ENCODE peak calls at places on chromosomes 11 and 22, in eight cellular contexts. Y is foreskin keratinocyte; O is stomach; T is mesothelial cell of epicardium; Q is NCI-H446; B is IMR-90; K is naive thymus-derived CD4-positive, alpha-beta T cell; U is neural progenitor cell. Z is an unnamed sample.

GRCh38 chr11:73359341-73359740 is 16.9 kb upstream of the RELT start:
- DNase-seq in Y (no peak), O (no peak), T (no peak), Q (no peak), B (peak), K (no peak), U (no peak), Z (no peak)

GRCh38 chr11:74417379-74417804 is 19.2 kb upstream of the PGM2L1 start:
- DNase-seq in Y (peak), O (no peak), T (no peak), Q (no peak), B (peak), K (peak), U (no peak), Z (no peak)

GRCh38 chr22:41382610-41383009 is 868 bp downstream of the TEF start:
- DNase-seq in Y (no peak), O (no peak), T (no peak), Q (no peak), B (no peak), K (no peak), U (no peak), Z (no peak)

GRCh38 chr11:93606314-93606713 is 55.2 kb upstream of the CEP295 start:
- DNase-seq in Y (no peak), O (no peak), T (no peak), Q (no peak), B (no peak), K (no peak), U (no peak), Z (no peak)

GRCh38 chr11:46557684-46558151 is 36.1 kb downstream of the AMBRA1 start:
- DNase-seq in Y (no peak), O (peak), T (no peak), Q (no peak), B (peak), K (no peak), U (no peak), Z (no peak)

GRCh38 chr11:8342821-8343681 is 79.4 kb upstream of the LMO1 start:
- DNase-seq in Y (no peak), O (no peak), T (no peak), Q (no peak), B (no peak), K (no peak), U (no peak), Z (no peak)

GRCh38 chr11:71454470-71455113 is 1.6 kb downstream of the NADSYN1 start:
- DNase-seq in Y (no peak), O (no peak), T (no peak), Q (no peak), B (no peak), K (peak), U (no peak), Z (no peak)

GRCh38 chr11:57712256-57713150 is at the start of gene TMX2:
- DNase-seq in Y (peak), O (peak), T (peak), Q (peak), B (peak), K (peak), U (peak), Z (peak)

GRCh38 chr11:60204922-60205321 is 22.0 kb upstream of the MS4A6A start:
- DNase-seq in Y (no peak), O (no peak), T (no peak), Q (no peak), B (no peak), K (no peak), U (no peak), Z (no peak)

GRCh38 chr11:113397212-113397611 is 9.6 kb downstream of the ANKK1 start:
- DNase-seq in Y (no peak), O (no peak), T (no peak), Q (no peak), B (no peak), K (no peak), U (no peak), Z (no peak)

GRCh38 chr22:31089101-31090100 is 8.3 kb downstream of the SMTN start:
- DNase-seq in Y (no peak), O (peak), T (no peak), Q (no peak), B (no peak), K (no peak), U (peak), Z (peak)

GRCh38 chr11:16846305-16846704 is 107.9 kb downstream of the C11orf58 start:
- DNase-seq in Y (no peak), O (no peak), T (no peak), Q (no peak), B (no peak), K (no peak), U (no peak), Z (no peak)

GRCh38 chr22:17085277-17086091 is 684 bp downstream of the IL17RA start:
- DNase-seq in Y (no peak), O (peak), T (no peak), Q (no peak), B (no peak), K (peak), U (peak), Z (peak)

GRCh38 chr11:131248588-131248987 is 121.8 kb upstream of the NTM start:
- DNase-seq in Y (no peak), O (no peak), T (no peak), Q (no peak), B (no peak), K (no peak), U (no peak), Z (no peak)

GRCh38 chr22:33539902-33540751 is 380.1 kb downstream of the LARGE1 start:
- DNase-seq in Y (no peak), O (peak), T (no peak), Q (no peak), B (peak), K (no peak), U (no peak), Z (peak)

GRCh38 chr22:48690583-48691317 is 1136.9 kb downstream of the BRD1 start:
- DNase-seq in Y (no peak), O (no peak), T (no peak), Q (no peak), B (no peak), K (no peak), U (no peak), Z (no peak)

GRCh38 chr11:110355011-110355744 is 58.8 kb upstream of the RDX start:
- DNase-seq in Y (no peak), O (no peak), T (no peak), Q (no peak), B (no peak), K (no peak), U (peak), Z (peak)

GRCh38 chr22:40560551-40560950 is 76.0 kb downstream of the MRTFA start:
- DNase-seq in Y (no peak), O (no peak), T (no peak), Q (no peak), B (peak), K (no peak), U (no peak), Z (no peak)

Z was measured in left lobe of liver.